ENCODE peak calls at places on chromosome 10, in eight cellular contexts. J is pancreas; F is lower lobe of right lung; Y is ovary; Q is psoas muscle; L is CD4-positive, CD25-positive, alpha-beta regulatory T cell; V is mesendoderm; C is transverse colon. O is an unnamed sample.
A peak's percentile ranks its signal among the peaks of the same experiment; 100 is the strongest.

GRCh38 chr10:42684517-42684916 is 46.1 kb upstream of the ZNF33B start:
- DNase-seq in L (no peak), C (no peak), Y (no peak), Q (no peak), F (no peak), J (no peak), V (no peak), O (no peak)

GRCh38 chr10:63521389-63522128 is at the start of gene REEP3:
- DNase-seq in L (peak; percentile 67), Y (peak; percentile 72), F (peak; percentile 79), J (peak; percentile 87), V (peak; percentile 90), C (peak; percentile 66), Q (peak; percentile 76), O (peak; percentile 63)

GRCh38 chr10:62082729-62083412 is 181.4 kb downstream of the ARID5B start:
- DNase-seq in Q (no peak), L (peak; percentile 94), F (no peak), Y (peak; percentile 57), C (peak; percentile 37), V (no peak), J (no peak), O (peak; percentile 64)

GRCh38 chr10:104255244-104255981 is 721 bp downstream of the GSTO1 start:
- DNase-seq in J (no peak), C (peak; percentile 30), L (peak; percentile 44), F (no peak), V (peak; percentile 26), Y (no peak), Q (no peak), O (peak; percentile 24)

GRCh38 chr10:8138471-8138870 is 84.0 kb downstream of the GATA3 start:
- DNase-seq in L (no peak), C (no peak), F (no peak), V (no peak), Y (no peak), J (no peak), Q (no peak), O (no peak)

GRCh38 chr10:101011517-101012423 is 12.2 kb downstream of the LZTS2 start:
- DNase-seq in Q (no peak), V (peak; percentile 78), Y (no peak), F (no peak), L (no peak), J (no peak), C (no peak), O (no peak)

GRCh38 chr10:48464871-48465736 is 139.8 kb downstream of the ARHGAP22 start:
- DNase-seq in J (no peak), C (no peak), Y (peak; percentile 48), Q (no peak), L (no peak), V (no peak), F (no peak), O (no peak)

GRCh38 chr10:75037171-75038153 is 74.0 kb upstream of the SAMD8 start:
- DNase-seq in Y (peak; percentile 48), C (no peak), Q (no peak), V (no peak), J (no peak), F (no peak), L (no peak), O (no peak)

GRCh38 chr10:49609283-49610014 is 661 bp upstream of the SLC18A3 start:
- DNase-seq in L (no peak), Y (no peak), J (peak; percentile 51), Q (no peak), F (no peak), C (no peak), V (no peak), O (no peak)

GRCh38 chr10:76839276-76839675 is 798.3 kb downstream of the KCNMA1 start:
- DNase-seq in V (no peak), C (peak; percentile 32), L (no peak), F (no peak), Y (no peak), J (no peak), Q (no peak), O (no peak)

GRCh38 chr10:116761883-116762282 is 19.5 kb upstream of the HSPA12A start:
- DNase-seq in L (no peak), C (no peak), Y (no peak), Q (no peak), F (no peak), J (no peak), V (no peak), O (no peak)

GRCh38 chr10:43214071-43214955 is 52.6 kb downstream of the RASGEF1A start:
- DNase-seq in Q (peak; percentile 4), F (no peak), L (no peak), Y (no peak), J (no peak), V (peak; percentile 33), C (no peak), O (no peak)

GRCh38 chr10:29618341-29619171 is 16.2 kb downstream of the SVIL start:
- DNase-seq in C (peak; percentile 71), V (peak; percentile 77), Q (peak; percentile 59), J (no peak), L (no peak), Y (no peak), F (peak; percentile 87), O (no peak)

GRCh38 chr10:79400567-79401004 is 44.8 kb downstream of the ZCCHC24 start:
- DNase-seq in Q (peak; percentile 51), J (peak; percentile 83), F (peak; percentile 69), Y (peak; percentile 70), V (peak; percentile 57), C (peak; percentile 49), L (peak; percentile 48), O (peak; percentile 11)

GRCh38 chr10:110269641-110270318 is 34.9 kb downstream of the SMNDC1 start:
- DNase-seq in F (no peak), J (no peak), Y (no peak), C (peak; percentile 17), Q (no peak), V (no peak), L (peak; percentile 53), O (peak; percentile 42)

GRCh38 chr10:59222788-59223187 is 46.3 kb downstream of the PHYHIPL start:
- DNase-seq in Y (no peak), L (no peak), F (no peak), C (no peak), J (no peak), Q (no peak), V (peak; percentile 11), O (no peak)

GRCh38 chr10:73414230-73414981 is 548 bp upstream of the ANXA7 start:
- DNase-seq in Y (no peak), C (peak; percentile 48), L (peak; percentile 29), V (no peak), J (no peak), F (no peak), Q (no peak), O (no peak)

GRCh38 chr10:52617346-52617745 is 155.2 kb downstream of the MBL2 start:
- DNase-seq in F (no peak), Q (no peak), J (no peak), C (no peak), L (no peak), V (no peak), Y (no peak), O (no peak)

GRCh38 chr10:69057951-69058297 is 30.0 kb upstream of the SRGN start:
- DNase-seq in J (no peak), V (no peak), F (no peak), Y (no peak), Q (no peak), L (no peak), C (no peak), O (no peak)

GRCh38 chr10:29689001-29689400 is 54.2 kb upstream of the SVIL start:
- DNase-seq in V (no peak), L (no peak), C (no peak), Y (no peak), J (no peak), F (no peak), Q (no peak), O (no peak)

GRCh38 chr10:44878704-44879530 is 32.2 kb upstream of the TMEM72 start:
- DNase-seq in V (peak; percentile 97), Q (peak; percentile 87), F (peak; percentile 89), L (peak; percentile 74), C (peak; percentile 86), J (peak; percentile 95), Y (peak; percentile 93), O (peak; percentile 75)

GRCh38 chr10:70828923-70829322 is 13.2 kb downstream of the SGPL1 start:
- DNase-seq in F (no peak), C (no peak), Y (no peak), V (no peak), J (no peak), Q (no peak), L (no peak), O (no peak)
- H3K4me1 ChIP-seq in F (peaks cover 23% of the 10 kb centered on the region), C (peaks cover 22% of the 10 kb centered on the region), Y (peaks cover 3% of the 10 kb centered on the region), V (no peaks in the 10 kb centered on the region), J (peaks cover 22% of the 10 kb centered on the region), Q (peaks cover 40% of the 10 kb centered on the region), L (no peaks in the 10 kb centered on the region), O (peaks cover 5% of the 10 kb centered on the region)

GRCh38 chr10:124544711-124545110 is 83.1 kb downstream of the LHPP start:
- DNase-seq in J (no peak), Q (no peak), V (no peak), F (no peak), C (no peak), Y (no peak), L (no peak), O (no peak)
- H3K4me1 ChIP-seq in J (no peaks in the 10 kb centered on the region), Q (peaks cover 11% of the 10 kb centered on the region), V (no peaks in the 10 kb centered on the region), F (peaks cover 5% of the 10 kb centered on the region), C (peaks cover 4% of the 10 kb centered on the region), Y (peaks cover 2% of the 10 kb centered on the region), L (peaks cover 15% of the 10 kb centered on the region), O (peaks cover 15% of the 10 kb centered on the region)

DNA sequence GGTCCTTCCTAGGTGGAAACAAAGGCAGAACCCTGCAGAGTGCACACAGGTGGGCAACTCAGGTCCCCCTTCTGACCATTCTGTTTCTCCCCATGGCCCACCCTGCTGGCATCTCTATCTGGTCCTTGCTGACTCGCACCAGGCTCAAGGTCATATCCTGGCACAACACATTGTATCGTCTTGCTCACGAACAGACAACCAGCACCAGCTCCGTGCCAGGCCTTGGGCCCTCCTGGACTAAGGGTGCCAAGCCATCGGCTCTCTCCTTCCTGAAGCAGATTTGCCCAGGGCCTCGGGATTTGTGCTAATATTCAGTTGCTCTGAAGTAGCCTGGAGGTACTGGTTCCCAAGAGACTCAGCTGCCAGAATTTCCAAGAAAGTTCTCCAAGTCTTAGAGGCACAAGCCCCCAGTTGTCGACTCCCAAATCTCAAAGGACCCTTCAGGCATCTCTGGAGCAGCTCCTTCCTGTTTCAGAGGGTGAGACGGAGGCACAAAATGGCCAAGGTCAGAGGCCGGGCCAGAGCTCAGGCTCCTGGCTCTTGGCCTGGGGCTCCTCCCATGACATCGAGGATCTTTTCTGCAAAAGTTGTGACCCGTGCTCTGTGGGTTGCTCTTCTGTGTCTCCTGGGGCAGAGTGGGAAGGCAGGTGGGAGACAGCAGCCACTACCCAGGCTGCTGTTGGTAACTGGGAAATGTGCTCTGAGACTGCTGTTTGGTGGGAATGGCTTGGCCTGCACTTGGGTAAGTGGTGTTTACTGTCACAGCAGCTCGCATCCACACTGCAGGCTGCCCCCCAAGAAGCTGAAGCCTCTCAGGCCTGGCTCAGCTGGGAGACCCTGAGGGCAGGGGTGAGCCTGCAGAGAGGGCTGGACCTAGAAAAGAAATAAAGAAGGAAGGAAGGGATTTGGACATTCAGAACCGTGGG is 121.3 kb downstream of the RGS10 start:
- DNase-seq in J (no peak), L (no peak), Q (no peak), F (no peak), V (no peak), C (no peak), Y (peak; percentile 16), O (no peak)
- H3K4me1 ChIP-seq in J (peaks cover 4% of the 10 kb centered on the region), L (no peaks in the 10 kb centered on the region), Q (no peaks in the 10 kb centered on the region), F (peaks cover 12% of the 10 kb centered on the region), V (no peaks in the 10 kb centered on the region), C (no peaks in the 10 kb centered on the region), Y (peaks cover 8% of the 10 kb centered on the region), O (no peaks in the 10 kb centered on the region)

DNA sequence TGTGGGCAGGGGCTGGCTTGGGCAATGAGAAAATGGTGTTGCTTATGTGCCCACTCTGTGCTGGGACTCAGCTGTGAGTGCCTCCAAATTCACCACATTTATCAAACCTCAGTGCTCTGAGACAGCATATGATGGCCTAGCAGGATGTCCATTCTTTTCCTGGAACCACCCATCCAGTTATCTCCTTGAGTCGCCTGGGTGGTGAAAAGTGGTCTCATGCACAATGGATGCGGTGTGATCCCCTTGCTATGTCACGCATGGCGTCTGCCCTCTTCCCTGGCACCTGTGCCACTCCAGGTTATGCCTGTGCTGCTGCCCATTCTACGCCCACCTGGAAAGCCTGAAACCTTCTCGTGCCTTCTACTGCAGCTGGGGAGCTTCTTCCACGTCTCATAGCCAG is 147.1 kb downstream of the PFKFB3 start:
- DNase-seq in J (no peak), C (no peak), V (no peak), L (no peak), Y (no peak), F (no peak), Q (no peak), O (no peak)
- H3K4me1 ChIP-seq in J (peaks cover 8% of the 10 kb centered on the region), C (no peaks in the 10 kb centered on the region), V (no peaks in the 10 kb centered on the region), L (peaks cover 31% of the 10 kb centered on the region), Y (no peaks in the 10 kb centered on the region), F (peaks cover 27% of the 10 kb centered on the region), Q (peaks cover 6% of the 10 kb centered on the region), O (peaks cover 31% of the 10 kb centered on the region)

O was measured in CD4-positive, alpha-beta memory T cell.